ENCODE peak calls at places on chromosomes 3 and 15, in ten cellular contexts. One of them, this sample, is unnamed. For H3K36me3, the result is how much of the 10 kb centered on the place peaks cover.

GRCh38 chr15:91867581-91868026 is 14.1 kb downstream of the SLCO3A1 start:
- DNase-seq in psoas muscle: peak
- DNase-seq in heart left ventricle: peak
- DNase-seq in ascending aorta: peak
- DNase-seq in Karpas-422: no peak
- DNase-seq in Caco-2: no peak
- DNase-seq in small intestine: no peak
- DNase-seq in naive thymus-derived CD4-positive, alpha-beta T cell: no peak
- DNase-seq in GM23248: peak
- DNase-seq in tibial nerve: no peak
- DNase-seq in this sample: peak

GRCh38 chr3:197302696-197303341 is 4.4 kb upstream of the DLG1 start:
- DNase-seq in psoas muscle: no peak
- DNase-seq in Caco-2: no peak
- DNase-seq in ascending aorta: no peak
- DNase-seq in heart left ventricle: no peak
- DNase-seq in GM23248: peak
- DNase-seq in small intestine: no peak
- DNase-seq in naive thymus-derived CD4-positive, alpha-beta T cell: no peak
- DNase-seq in tibial nerve: no peak
- DNase-seq in Karpas-422: no peak
- DNase-seq in this sample: no peak

GRCh38 chr3:71658131-71658530 is 67.1 kb downstream of the EIF4E3 start:
- DNase-seq in tibial nerve: peak
- DNase-seq in naive thymus-derived CD4-positive, alpha-beta T cell: no peak
- DNase-seq in small intestine: no peak
- DNase-seq in ascending aorta: peak
- DNase-seq in Caco-2: no peak
- DNase-seq in Karpas-422: peak
- DNase-seq in GM23248: peak
- DNase-seq in psoas muscle: peak
- DNase-seq in heart left ventricle: peak
- DNase-seq in this sample: peak

GRCh38 chr3:145017959-145018358 is 1046.3 kb downstream of the DIPK2A start:
- DNase-seq in psoas muscle: no peak
- DNase-seq in heart left ventricle: no peak
- DNase-seq in naive thymus-derived CD4-positive, alpha-beta T cell: no peak
- DNase-seq in ascending aorta: no peak
- DNase-seq in GM23248: no peak
- DNase-seq in small intestine: no peak
- DNase-seq in Caco-2: no peak
- DNase-seq in Karpas-422: no peak
- DNase-seq in tibial nerve: no peak
- DNase-seq in this sample: no peak

GRCh38 chr3:170257145-170257544 is 34.9 kb downstream of the PRKCI start:
- DNase-seq in ascending aorta: no peak
- DNase-seq in Caco-2: no peak
- DNase-seq in Karpas-422: no peak
- DNase-seq in tibial nerve: no peak
- DNase-seq in heart left ventricle: no peak
- DNase-seq in naive thymus-derived CD4-positive, alpha-beta T cell: no peak
- DNase-seq in psoas muscle: no peak
- DNase-seq in small intestine: no peak
- DNase-seq in GM23248: no peak
- DNase-seq in this sample: no peak

GRCh38 chr3:158702815-158703481 is 29.3 kb downstream of the RARRES1 start:
- DNase-seq in tibial nerve: no peak
- DNase-seq in Caco-2: no peak
- DNase-seq in psoas muscle: no peak
- DNase-seq in heart left ventricle: no peak
- DNase-seq in GM23248: peak
- DNase-seq in small intestine: no peak
- DNase-seq in Karpas-422: no peak
- DNase-seq in ascending aorta: no peak
- DNase-seq in naive thymus-derived CD4-positive, alpha-beta T cell: no peak
- DNase-seq in this sample: no peak

GRCh38 chr3:34077796-34078195 is 279.4 kb downstream of the PDCD6IP start:
- DNase-seq in heart left ventricle: no peak
- DNase-seq in Karpas-422: peak
- DNase-seq in small intestine: no peak
- DNase-seq in naive thymus-derived CD4-positive, alpha-beta T cell: no peak
- DNase-seq in GM23248: no peak
- DNase-seq in ascending aorta: no peak
- DNase-seq in Caco-2: no peak
- DNase-seq in psoas muscle: no peak
- DNase-seq in tibial nerve: no peak
- DNase-seq in this sample: no peak

GRCh38 chr3:140832883-140833282 is 108.8 kb upstream of the SLC25A36 start:
- DNase-seq in Karpas-422: no peak
- DNase-seq in ascending aorta: no peak
- DNase-seq in small intestine: no peak
- DNase-seq in GM23248: no peak
- DNase-seq in heart left ventricle: no peak
- DNase-seq in tibial nerve: no peak
- DNase-seq in psoas muscle: no peak
- DNase-seq in naive thymus-derived CD4-positive, alpha-beta T cell: no peak
- DNase-seq in Caco-2: no peak
- DNase-seq in this sample: no peak

GRCh38 chr3:136075816-136076215 is 110.3 kb downstream of the PPP2R3A start:
- DNase-seq in ascending aorta: no peak
- DNase-seq in psoas muscle: no peak
- DNase-seq in heart left ventricle: no peak
- DNase-seq in tibial nerve: no peak
- DNase-seq in naive thymus-derived CD4-positive, alpha-beta T cell: no peak
- DNase-seq in GM23248: peak
- DNase-seq in Caco-2: no peak
- DNase-seq in Karpas-422: peak
- DNase-seq in small intestine: no peak
- DNase-seq in this sample: peak

GRCh38 chr3:169913270-169913780 is 2.0 kb downstream of the SAMD7 start:
- DNase-seq in Karpas-422: no peak
- DNase-seq in psoas muscle: no peak
- DNase-seq in heart left ventricle: no peak
- DNase-seq in GM23248: no peak
- DNase-seq in ascending aorta: no peak
- DNase-seq in tibial nerve: no peak
- DNase-seq in small intestine: no peak
- DNase-seq in naive thymus-derived CD4-positive, alpha-beta T cell: no peak
- DNase-seq in Caco-2: no peak
- DNase-seq in this sample: no peak

GRCh38 chr15:97023131-97023844 is 692.8 kb downstream of the NR2F2 start:
- DNase-seq in Caco-2: no peak
- DNase-seq in psoas muscle: no peak
- DNase-seq in naive thymus-derived CD4-positive, alpha-beta T cell: no peak
- DNase-seq in heart left ventricle: no peak
- DNase-seq in GM23248: peak
- DNase-seq in Karpas-422: no peak
- DNase-seq in tibial nerve: no peak
- DNase-seq in small intestine: no peak
- DNase-seq in ascending aorta: no peak
- DNase-seq in this sample: no peak

GRCh38 chr3:65948833-65949573 is 89.7 kb downstream of the MAGI1 start:
- DNase-seq in Karpas-422: no peak
- DNase-seq in Caco-2: no peak
- DNase-seq in small intestine: peak
- DNase-seq in heart left ventricle: no peak
- DNase-seq in GM23248: no peak
- DNase-seq in ascending aorta: no peak
- DNase-seq in psoas muscle: no peak
- DNase-seq in tibial nerve: no peak
- DNase-seq in naive thymus-derived CD4-positive, alpha-beta T cell: no peak
- DNase-seq in this sample: no peak

GRCh38 chr15:74924525-74924924 is 13.3 kb downstream of the COX5A start:
- DNase-seq in ascending aorta: no peak
- DNase-seq in GM23248: no peak
- DNase-seq in tibial nerve: no peak
- DNase-seq in Caco-2: no peak
- DNase-seq in Karpas-422: no peak
- DNase-seq in heart left ventricle: no peak
- DNase-seq in psoas muscle: no peak
- DNase-seq in naive thymus-derived CD4-positive, alpha-beta T cell: no peak
- DNase-seq in small intestine: no peak
- DNase-seq in this sample: no peak
- H3K36me3 ChIP-seq in ascending aorta: half or more
- H3K36me3 ChIP-seq in GM23248: under half
- H3K36me3 ChIP-seq in tibial nerve: half or more
- H3K36me3 ChIP-seq in Caco-2: under half
- H3K36me3 ChIP-seq in Karpas-422: half or more
- H3K36me3 ChIP-seq in heart left ventricle: half or more
- H3K36me3 ChIP-seq in psoas muscle: half or more
- H3K36me3 ChIP-seq in naive thymus-derived CD4-positive, alpha-beta T cell: under half
- H3K36me3 ChIP-seq in small intestine: under half
- H3K36me3 ChIP-seq in this sample: half or more

GRCh38 chr3:15014606-15015328 is 50.3 kb downstream of the MRPS25 start:
- DNase-seq in ascending aorta: no peak
- DNase-seq in Karpas-422: no peak
- DNase-seq in Caco-2: no peak
- DNase-seq in psoas muscle: no peak
- DNase-seq in GM23248: no peak
- DNase-seq in small intestine: no peak
- DNase-seq in heart left ventricle: no peak
- DNase-seq in naive thymus-derived CD4-positive, alpha-beta T cell: no peak
- DNase-seq in tibial nerve: no peak
- DNase-seq in this sample: no peak

GRCh38 chr3:15015456-15015855 is 49.7 kb downstream of the MRPS25 start:
- DNase-seq in tibial nerve: no peak
- DNase-seq in Caco-2: no peak
- DNase-seq in GM23248: peak
- DNase-seq in Karpas-422: no peak
- DNase-seq in ascending aorta: no peak
- DNase-seq in naive thymus-derived CD4-positive, alpha-beta T cell: no peak
- DNase-seq in small intestine: no peak
- DNase-seq in psoas muscle: peak
- DNase-seq in heart left ventricle: no peak
- DNase-seq in this sample: peak

GRCh38 chr3:15017191-15017590 is 47.9 kb downstream of the MRPS25 start:
- DNase-seq in heart left ventricle: no peak
- DNase-seq in GM23248: no peak
- DNase-seq in tibial nerve: no peak
- DNase-seq in Caco-2: no peak
- DNase-seq in Karpas-422: no peak
- DNase-seq in small intestine: no peak
- DNase-seq in naive thymus-derived CD4-positive, alpha-beta T cell: no peak
- DNase-seq in ascending aorta: no peak
- DNase-seq in psoas muscle: no peak
- DNase-seq in this sample: no peak
- H3K36me3 ChIP-seq in heart left ventricle: half or more
- H3K36me3 ChIP-seq in GM23248: half or more
- H3K36me3 ChIP-seq in tibial nerve: half or more
- H3K36me3 ChIP-seq in Caco-2: under half
- H3K36me3 ChIP-seq in Karpas-422: under half
- H3K36me3 ChIP-seq in small intestine: under half
- H3K36me3 ChIP-seq in naive thymus-derived CD4-positive, alpha-beta T cell: under half
- H3K36me3 ChIP-seq in ascending aorta: half or more
- H3K36me3 ChIP-seq in psoas muscle: half or more
- H3K36me3 ChIP-seq in this sample: half or more

GRCh38 chr15:60376677-60377095 is 21.1 kb downstream of the ANXA2 start:
- DNase-seq in heart left ventricle: no peak
- DNase-seq in psoas muscle: no peak
- DNase-seq in small intestine: no peak
- DNase-seq in Karpas-422: no peak
- DNase-seq in ascending aorta: no peak
- DNase-seq in GM23248: peak
- DNase-seq in naive thymus-derived CD4-positive, alpha-beta T cell: no peak
- DNase-seq in tibial nerve: no peak
- DNase-seq in Caco-2: no peak
- DNase-seq in this sample: no peak
- H3K36me3 ChIP-seq in heart left ventricle: half or more
- H3K36me3 ChIP-seq in psoas muscle: half or more
- H3K36me3 ChIP-seq in small intestine: under half
- H3K36me3 ChIP-seq in Karpas-422: under half
- H3K36me3 ChIP-seq in ascending aorta: half or more
- H3K36me3 ChIP-seq in GM23248: half or more
- H3K36me3 ChIP-seq in naive thymus-derived CD4-positive, alpha-beta T cell: under half
- H3K36me3 ChIP-seq in tibial nerve: half or more
- H3K36me3 ChIP-seq in Caco-2: under half
- H3K36me3 ChIP-seq in this sample: under half

GRCh38 chr3:9825461-9826040 is 15.5 kb downstream of the TTLL3 start:
- DNase-seq in small intestine: peak
- DNase-seq in Karpas-422: no peak
- DNase-seq in GM23248: no peak
- DNase-seq in psoas muscle: no peak
- DNase-seq in Caco-2: no peak
- DNase-seq in heart left ventricle: no peak
- DNase-seq in naive thymus-derived CD4-positive, alpha-beta T cell: no peak
- DNase-seq in tibial nerve: no peak
- DNase-seq in ascending aorta: no peak
- DNase-seq in this sample: no peak
- H3K36me3 ChIP-seq in small intestine: under half
- H3K36me3 ChIP-seq in Karpas-422: under half
- H3K36me3 ChIP-seq in GM23248: under half
- H3K36me3 ChIP-seq in psoas muscle: under half
- H3K36me3 ChIP-seq in Caco-2: under half
- H3K36me3 ChIP-seq in heart left ventricle: under half
- H3K36me3 ChIP-seq in naive thymus-derived CD4-positive, alpha-beta T cell: under half
- H3K36me3 ChIP-seq in tibial nerve: half or more
- H3K36me3 ChIP-seq in ascending aorta: under half
- H3K36me3 ChIP-seq in this sample: under half

DNA sequence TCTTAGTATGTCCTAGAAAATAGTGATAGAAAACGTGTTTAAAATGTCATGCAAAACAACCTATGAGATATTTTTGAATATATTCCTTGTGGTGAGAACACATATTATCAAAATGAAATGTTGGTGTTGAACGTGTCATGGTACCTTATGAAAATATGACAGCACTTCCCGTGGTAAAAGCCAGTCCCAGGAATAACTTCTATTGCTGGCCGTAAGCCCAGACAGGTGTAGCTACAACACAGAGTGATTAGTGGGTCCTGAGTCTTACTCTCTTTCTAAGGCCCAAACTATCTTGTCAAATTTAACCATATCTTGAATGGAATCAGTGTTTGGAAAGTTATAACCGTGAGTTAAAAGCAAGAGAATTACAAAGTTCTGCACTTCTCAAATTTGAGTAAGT is 24.1 kb downstream of the RARB start:
- DNase-seq in naive thymus-derived CD4-positive, alpha-beta T cell: no peak
- DNase-seq in psoas muscle: no peak
- DNase-seq in ascending aorta: no peak
- DNase-seq in Karpas-422: no peak
- DNase-seq in GM23248: no peak
- DNase-seq in heart left ventricle: no peak
- DNase-seq in small intestine: no peak
- DNase-seq in Caco-2: no peak
- DNase-seq in tibial nerve: no peak
- DNase-seq in this sample: no peak
- H3K36me3 ChIP-seq in naive thymus-derived CD4-positive, alpha-beta T cell: under half
- H3K36me3 ChIP-seq in psoas muscle: under half
- H3K36me3 ChIP-seq in ascending aorta: under half
- H3K36me3 ChIP-seq in Karpas-422: under half
- H3K36me3 ChIP-seq in GM23248: under half
- H3K36me3 ChIP-seq in heart left ventricle: under half
- H3K36me3 ChIP-seq in small intestine: under half
- H3K36me3 ChIP-seq in Caco-2: under half
- H3K36me3 ChIP-seq in tibial nerve: under half
- H3K36me3 ChIP-seq in this sample: under half